ENCODE peak calls at places on chromosomes 5 and 9, in four cellular contexts. D is AG09309; V is fibroblast of lung; S is activated CD4-positive, alpha-beta T cell treated with anti-CD3 and anti-CD28 coated beads, Interleukin-2, amount 10 ng/mL, durations not matched to agents 7 days and 5 days. E is an unnamed sample.

GRCh38 chr9:70817306-70817705 is 304.1 kb downstream of the TRPM3 start:
- DNase-seq in D (no peak), V (no peak), S (no peak), E (no peak)

GRCh38 chr9:114282104-114282485 is 40.8 kb upstream of the ORM1 start:
- DNase-seq in D (no peak), V (no peak), S (no peak), E (no peak)

GRCh38 chr9:79661279-79661678 is 89.5 kb downstream of the TLE4 start:
- DNase-seq in D (no peak), V (no peak), S (no peak), E (no peak)

GRCh38 chr5:129664336-129664937 is 83.5 kb upstream of the MINAR2 start:
- DNase-seq in D (peak), V (peak), S (peak), E (peak)

GRCh38 chr9:36132081-36132480 is 4.5 kb upstream of the GLIPR2 start:
- DNase-seq in D (no peak), V (peak), S (no peak), E (no peak)

GRCh38 chr5:6666762-6667161 is 33.5 kb downstream of the SRD5A1 start:
- DNase-seq in D (no peak), V (no peak), S (no peak), E (no peak)

GRCh38 chr5:79974896-79975295 is 16.2 kb downstream of the MTX3 start:
- DNase-seq in D (no peak), V (peak), S (no peak), E (no peak)

GRCh38 chr9:133507246-133507965 is 17.4 kb downstream of the MYMK start:
- DNase-seq in D (no peak), V (no peak), S (no peak), E (no peak)

GRCh38 chr5:5678909-5679308 is 256.4 kb downstream of the ICE1 start:
- DNase-seq in D (no peak), V (no peak), S (no peak), E (no peak)

GRCh38 chr9:34984049-34984448 is 5.5 kb upstream of the DNAJB5 start:
- DNase-seq in D (no peak), V (peak), S (peak), E (no peak)

GRCh38 chr5:135266975-135267374 is 132.1 kb downstream of the MACROH2A1 start:
- DNase-seq in D (no peak), V (peak), S (no peak), E (no peak)

GRCh38 chr5:167123126-167123525 is 1168.3 kb upstream of the WWC1 start:
- DNase-seq in D (no peak), V (no peak), S (no peak), E (no peak)

GRCh38 chr5:127810014-127810413 is 106.8 kb downstream of the CCDC192 start:
- DNase-seq in D (no peak), V (no peak), S (no peak), E (no peak)

GRCh38 chr9:133673260-133673658 is 37.1 kb downstream of the DBH start:
- DNase-seq in D (no peak), V (no peak), S (no peak), E (no peak)

GRCh38 chr5:30592833-30593232 is 600.7 kb upstream of the CDH6 start:
- DNase-seq in D (no peak), V (no peak), S (no peak), E (no peak)

E was measured in HepG2.